ENCODE peak calls at places on chromosomes 12 and 14, in seven cellular contexts. J, E, L, W, A, Q and M are unnamed samples. For H3K4me1, the result is how much of the 10 kb centered on the place peaks cover.

GRCh38 chr14:61451891-61452400 is 130.6 kb downstream of the PRKCH start:
- DNase-seq in J (no peak), E (no peak), L (no peak), W (no peak), A (no peak), Q (no peak), M (no peak)

GRCh38 chr12:121860257-121860656 is 1.6 kb upstream of the HPD start:
- DNase-seq in J (no peak), E (no peak), L (no peak), W (no peak), A (no peak), Q (no peak), M (no peak)

GRCh38 chr14:74980398-74980745 is 22.3 kb upstream of the EIF2B2 start:
- DNase-seq in J (no peak), E (no peak), L (no peak), W (no peak), A (no peak), Q (no peak), M (no peak)

GRCh38 chr12:64976131-64976530 is 145.0 kb downstream of the WIF1 start:
- DNase-seq in J (no peak), E (no peak), L (no peak), W (peak), A (no peak), Q (no peak), M (no peak)

GRCh38 chr14:94401083-94401482 is 12.7 kb upstream of the SERPINA1 start:
- DNase-seq in J (no peak), E (no peak), L (no peak), W (peak), A (no peak), Q (no peak), M (no peak)

GRCh38 chr12:60059180-60059579 is 463.4 kb downstream of the SLC16A7 start:
- DNase-seq in J (no peak), E (no peak), L (no peak), W (no peak), A (no peak), Q (no peak), M (no peak)

GRCh38 chr12:40002178-40003169 is 103.4 kb downstream of the SLC2A13 start:
- DNase-seq in J (no peak), E (no peak), L (no peak), W (no peak), A (no peak), Q (no peak), M (no peak)

GRCh38 chr14:102810523-102810922 is 33.3 kb downstream of the TRAF3 start:
- DNase-seq in J (no peak), E (no peak), L (no peak), W (no peak), A (no peak), Q (no peak), M (no peak)

GRCh38 chr12:131258396-131258795 is 304.7 kb downstream of the ADGRD1 start:
- DNase-seq in J (no peak), E (no peak), L (no peak), W (no peak), A (no peak), Q (no peak), M (no peak)

GRCh38 chr12:46518184-46518583 is 145.6 kb upstream of the SLC38A2 start:
- DNase-seq in J (no peak), E (no peak), L (no peak), W (no peak), A (no peak), Q (no peak), M (no peak)

GRCh38 chr14:45112886-45113772 is 21.2 kb downstream of the FKBP3 start:
- DNase-seq in J (no peak), E (no peak), L (no peak), W (no peak), A (no peak), Q (no peak), M (no peak)

GRCh38 chr12:125312471-125312870 is 247.2 kb downstream of the AACS start:
- DNase-seq in J (no peak), E (no peak), L (no peak), W (no peak), A (no peak), Q (no peak), M (no peak)

GRCh38 chr12:57377103-57377840 is 53.6 kb downstream of the R3HDM2 start:
- DNase-seq in J (no peak), E (no peak), L (no peak), W (no peak), A (no peak), Q (no peak), M (no peak)

GRCh38 chr12:109595321-109595902 is 21.8 kb downstream of the MVK start:
- DNase-seq in J (no peak), E (no peak), L (no peak), W (no peak), A (peak), Q (no peak), M (no peak)

GRCh38 chr12:58896278-58896677 is 24.0 kb downstream of the LRIG3 start:
- DNase-seq in J (no peak), E (no peak), L (no peak), W (no peak), A (no peak), Q (no peak), M (no peak)

GRCh38 chr12:132505105-132505851 is 15.3 kb downstream of the FBRSL1 start:
- DNase-seq in J (no peak), E (no peak), L (no peak), W (no peak), A (no peak), Q (no peak), M (no peak)

GRCh38 chr14:67265131-67265530 is 23.9 kb downstream of the PALS1 start:
- DNase-seq in J (no peak), E (no peak), L (no peak), W (no peak), A (no peak), Q (no peak), M (no peak)

GRCh38 chr14:92382677-92383076 is 59.7 kb downstream of the SLC24A4 start:
- DNase-seq in J (no peak), E (no peak), L (no peak), W (peak), A (no peak), Q (no peak), M (no peak)

GRCh38 chr14:34770901-34771300 is 56.5 kb upstream of the CFL2 start:
- DNase-seq in J (no peak), E (no peak), L (no peak), W (no peak), A (no peak), Q (no peak), M (no peak)

GRCh38 chr12:29414368-29414767 is 33.4 kb upstream of the ERGIC2 start:
- DNase-seq in J (no peak), E (no peak), L (no peak), W (no peak), A (no peak), Q (no peak), M (no peak)

GRCh38 chr12:98162906-98163678 is 352.3 kb upstream of the TMPO start:
- DNase-seq in J (peak), E (no peak), L (no peak), W (no peak), A (no peak), Q (no peak), M (no peak)

GRCh38 chr12:111673503-111673902 is 12.3 kb downstream of the BRAP start:
- DNase-seq in J (no peak), E (no peak), L (no peak), W (no peak), A (no peak), Q (no peak), M (no peak)

GRCh38 chr12:81143057-81143456 is 65.2 kb downstream of the ACSS3 start:
- DNase-seq in J (no peak), E (no peak), L (no peak), W (no peak), A (no peak), Q (no peak), M (no peak)

GRCh38 chr12:14846042-14846587 is 2.8 kb upstream of the ART4 start:
- DNase-seq in J (no peak), E (no peak), L (no peak), W (no peak), A (no peak), Q (no peak), M (no peak)

DNA sequence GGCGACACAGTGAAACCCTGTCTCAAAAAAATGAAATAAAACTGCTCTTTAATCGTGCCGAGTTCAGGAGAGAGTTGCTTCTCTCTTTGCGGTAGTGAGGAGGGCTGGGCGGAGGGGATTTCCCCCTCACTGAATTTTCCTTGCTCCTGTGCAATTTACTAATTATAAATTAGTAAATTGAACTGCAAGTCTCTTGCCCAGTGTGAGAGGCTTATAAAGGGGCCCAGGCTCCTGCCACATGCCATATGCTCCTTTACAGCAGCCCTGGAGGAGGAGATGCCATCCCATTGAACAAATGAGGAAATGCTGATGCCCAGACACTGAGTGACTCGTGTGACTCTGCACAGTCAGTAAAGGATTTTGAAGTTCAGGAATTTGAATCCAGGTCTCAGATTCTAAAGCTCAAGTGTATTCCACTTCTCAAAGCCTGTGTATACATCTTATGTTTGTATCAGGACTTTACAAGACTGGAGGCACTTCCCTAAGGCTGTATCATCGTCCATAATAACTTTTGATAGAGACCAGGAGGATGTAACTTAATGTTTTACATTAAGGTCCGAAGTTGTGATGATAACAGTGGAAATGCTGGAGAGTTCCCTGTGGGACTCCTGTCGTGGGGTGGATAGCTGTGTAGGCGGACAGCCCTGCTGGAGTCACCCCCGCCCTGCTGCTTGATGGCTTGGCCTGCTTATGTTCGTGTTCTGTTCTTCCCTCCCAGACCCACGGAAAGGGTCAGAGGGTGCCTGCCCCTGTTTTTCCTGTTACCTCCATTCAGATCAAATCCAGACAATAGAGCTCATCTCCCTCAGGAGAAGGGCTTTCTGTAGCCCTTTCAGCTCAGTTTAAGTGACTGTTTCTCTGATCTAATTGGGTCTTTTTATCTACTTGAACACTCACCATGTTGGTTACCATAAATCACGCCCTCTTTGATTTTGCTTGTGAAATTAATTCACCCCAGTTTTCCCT is 13.9 kb downstream of the PELI2 start:
- DNase-seq in J (no peak), E (no peak), L (no peak), W (no peak), A (no peak), Q (no peak), M (no peak)
- H3K4me1 ChIP-seq in J (under half), E (under half), L (under half), W (under half), A (under half), Q (under half), M (under half)

GRCh38 chr14:58752782-58753181 is 115.0 kb downstream of the DACT1 start:
- DNase-seq in J (no peak), E (no peak), L (peak), W (peak), A (no peak), Q (no peak), M (peak)
- H3K27ac ChIP-seq in J (no peak), E (no peak), L (peak), W (no peak), A (no peak), Q (peak), M (peak)

DNA sequence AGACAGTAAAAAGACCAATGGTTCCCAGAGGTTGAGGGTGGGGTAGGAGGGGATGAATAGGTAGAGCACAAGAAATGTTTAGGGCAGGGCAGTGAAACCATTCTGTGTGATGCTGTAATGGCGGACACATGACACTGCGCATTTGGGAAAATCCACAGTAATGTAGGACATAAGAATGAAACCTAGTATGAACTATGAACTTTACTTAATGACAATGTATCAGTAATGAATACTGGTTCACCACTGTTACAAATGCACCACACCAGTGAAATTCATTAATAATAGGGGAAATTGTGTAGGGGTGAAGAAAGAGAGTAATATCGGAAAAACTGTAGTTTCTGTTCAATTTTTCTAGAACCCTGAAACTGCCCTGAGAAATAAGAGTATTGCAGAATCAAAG is 5.6 kb downstream of the ERH start:
- DNase-seq in J (no peak), E (no peak), L (no peak), W (no peak), A (no peak), Q (no peak), M (no peak)
- H3K4me1 ChIP-seq in J (under half), E (under half), L (under half), W (under half), A (under half), Q (under half), M (under half)

GRCh38 chr12:11568155-11568761 is 81.2 kb upstream of the ETV6 start:
- DNase-seq in J (no peak), E (no peak), L (no peak), W (no peak), A (no peak), Q (no peak), M (no peak)
- H3K27ac ChIP-seq in J (no peak), E (no peak), L (no peak), W (no peak), A (no peak), Q (no peak), M (no peak)

GRCh38 chr12:126347421-126347820 is 1282.2 kb downstream of the AACS start:
- DNase-seq in J (no peak), E (no peak), L (no peak), W (no peak), A (no peak), Q (no peak), M (no peak)
- H3K4me1 ChIP-seq in J (under half), E (under half), L (under half), W (under half), A (under half), Q (under half), M (under half)

GRCh38 chr12:94190623-94191022 is 42.2 kb downstream of the PLXNC1 start:
- DNase-seq in J (no peak), E (no peak), L (no peak), W (no peak), A (no peak), Q (no peak), M (no peak)
- H3K27ac ChIP-seq in J (no peak), E (no peak), L (no peak), W (no peak), A (no peak), Q (no peak), M (no peak)

DNA sequence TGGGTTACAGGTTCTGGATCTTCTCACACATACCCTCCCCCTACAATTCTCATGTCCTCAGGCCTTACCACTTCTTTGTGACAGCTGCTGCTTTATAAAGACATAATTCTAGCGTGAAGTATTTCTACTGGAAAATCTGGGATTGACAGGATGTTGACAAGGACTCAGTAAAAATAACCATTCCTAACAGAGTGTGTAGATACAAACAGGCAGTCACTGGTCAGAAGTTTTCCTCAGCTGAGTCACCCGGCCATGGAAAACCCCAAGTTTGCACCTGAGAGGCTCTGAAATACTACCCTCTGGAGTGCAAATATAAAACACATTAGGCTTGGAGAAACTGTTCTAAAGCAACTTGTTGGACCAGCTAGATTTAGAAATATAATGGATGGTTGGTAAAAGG is 54.4 kb downstream of the SPPL3 start:
- DNase-seq in J (no peak), E (no peak), L (no peak), W (peak), A (no peak), Q (no peak), M (no peak)
- H3K4me1 ChIP-seq in J (under half), E (under half), L (under half), W (under half), A (under half), Q (under half), M (under half)

GRCh38 chr14:52546318-52546670 is 6.0 kb downstream of the TXNDC16 start:
- DNase-seq in J (no peak), E (no peak), L (no peak), W (no peak), A (no peak), Q (no peak), M (no peak)

GRCh38 chr14:52547526-52547925 is 4.8 kb downstream of the TXNDC16 start:
- DNase-seq in J (no peak), E (no peak), L (no peak), W (no peak), A (no peak), Q (no peak), M (no peak)

GRCh38 chr14:52545584-52546317 is 6.6 kb downstream of the TXNDC16 start:
- DNase-seq in J (no peak), E (no peak), L (no peak), W (no peak), A (no peak), Q (no peak), M (no peak)

GRCh38 chr14:52550661-52551060 is 1.6 kb downstream of the TXNDC16 start:
- DNase-seq in J (no peak), E (no peak), L (no peak), W (no peak), A (no peak), Q (no peak), M (no peak)

DNA sequence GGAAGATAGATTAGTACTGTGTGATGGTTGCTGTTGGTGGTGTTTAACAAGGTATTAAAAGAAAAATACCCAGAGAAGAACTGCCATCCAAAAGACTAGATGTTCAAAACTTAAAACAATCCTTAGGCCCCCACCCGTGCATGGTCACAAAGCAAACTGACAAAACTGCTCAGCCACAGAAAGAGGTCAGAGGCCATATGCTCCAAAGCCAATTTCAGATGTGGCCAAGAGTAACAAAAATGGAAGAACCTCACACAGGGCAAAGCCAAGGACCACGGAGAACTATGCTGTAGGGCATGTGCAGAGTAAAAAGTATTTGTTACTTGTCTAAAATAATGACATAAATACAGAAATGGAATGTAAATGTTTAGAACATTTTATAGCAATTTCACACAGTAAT is 5.3 kb downstream of the TXNDC16 start:
- DNase-seq in J (no peak), E (no peak), L (no peak), W (no peak), A (no peak), Q (no peak), M (no peak)
- H3K27ac ChIP-seq in J (no peak), E (no peak), L (no peak), W (no peak), A (no peak), Q (no peak), M (no peak)

GRCh38 chr12:45217846-45218245 is 2.0 kb downstream of the ANO6 start:
- DNase-seq in J (no peak), E (no peak), L (no peak), W (no peak), A (no peak), Q (no peak), M (no peak)

GRCh38 chr12:45216983-45217485 is 1.1 kb downstream of the ANO6 start:
- DNase-seq in J (no peak), E (no peak), L (no peak), W (no peak), A (no peak), Q (no peak), M (no peak)

GRCh38 chr12:45220961-45221360 is 5.1 kb downstream of the ANO6 start:
- DNase-seq in J (no peak), E (no peak), L (no peak), W (no peak), A (no peak), Q (no peak), M (no peak)

GRCh38 chr12:45219621-45220020 is 3.7 kb downstream of the ANO6 start:
- DNase-seq in J (no peak), E (no peak), L (no peak), W (no peak), A (no peak), Q (no peak), M (no peak)

DNA sequence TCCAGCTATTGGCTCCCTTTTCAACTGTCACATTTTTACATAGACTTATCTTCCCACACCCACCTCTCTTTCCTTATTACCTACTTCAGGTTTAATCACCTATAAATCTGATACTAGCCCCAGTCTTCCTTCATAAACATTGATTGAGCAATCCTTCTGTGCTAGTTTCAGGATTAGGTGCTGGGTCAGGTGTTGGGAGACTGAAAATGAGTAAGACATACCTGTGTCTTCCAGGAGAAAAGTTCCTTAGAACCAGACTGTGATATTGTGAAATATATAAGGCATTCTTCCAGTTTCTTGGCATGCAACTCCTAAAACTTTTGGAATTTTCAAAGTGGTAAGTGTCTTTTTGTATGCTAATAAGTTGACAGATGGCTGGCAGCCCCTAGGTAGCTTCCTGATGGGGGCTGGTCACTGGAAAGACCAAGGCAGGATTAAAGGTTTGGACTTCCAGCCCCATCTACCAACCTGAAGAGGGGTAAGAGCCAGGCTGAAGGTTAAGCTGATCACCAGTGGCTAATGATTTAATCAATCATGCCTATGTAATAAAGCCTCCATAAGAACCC is 4.6 kb downstream of the ANO6 start:
- DNase-seq in J (no peak), E (no peak), L (no peak), W (peak), A (no peak), Q (no peak), M (no peak)
- H3K4me1 ChIP-seq in J (under half), E (under half), L (under half), W (under half), A (under half), Q (under half), M (under half)